ENCODE peak calls at places on chromosomes 16 and 17, in six cellular contexts. B, P, O, T, X and K are unnamed samples.

GRCh38 chr16:76653390-76654026 is 376.3 kb downstream of the CNTNAP4 start:
- DNase-seq in B (peak; percentile 4), P (no peak), O (no peak), T (no peak), X (peak; percentile 98), K (no peak)

GRCh38 chr16:2194852-2195315 is 1.5 kb downstream of the CASKIN1 start:
- DNase-seq in B (no peak), P (peak; percentile 44), O (no peak), T (no peak), X (no peak), K (no peak)

GRCh38 chr17:79633154-79633553 is 22.3 kb upstream of the RBFOX3 start:
- DNase-seq in B (no peak), P (no peak), O (no peak), T (no peak), X (no peak), K (no peak)

GRCh38 chr16:24771132-24771778 is 41.8 kb downstream of the TNRC6A start:
- DNase-seq in B (peak; percentile 37), P (peak; percentile 26), O (no peak), T (no peak), X (no peak), K (no peak)

GRCh38 chr17:80743181-80743771 is 198.6 kb downstream of the RPTOR start:
- DNase-seq in B (no peak), P (no peak), O (no peak), T (no peak), X (no peak), K (no peak)

GRCh38 chr16:78462261-78463208 is 363.1 kb downstream of the WWOX start:
- DNase-seq in B (no peak), P (no peak), O (no peak), T (no peak), X (peak; percentile 41), K (peak; percentile 24)

GRCh38 chr16:14572535-14572934 is 57.5 kb downstream of the PARN start:
- DNase-seq in B (no peak), P (no peak), O (no peak), T (no peak), X (no peak), K (no peak)

GRCh38 chr17:78357177-78357586 is 2.7 kb downstream of the SOCS3 start:
- DNase-seq in B (no peak), P (peak; percentile 94), O (no peak), T (peak; percentile 83), X (no peak), K (no peak)

GRCh38 chr17:559699-560378 is 154.8 kb downstream of the VPS53 start:
- DNase-seq in B (peak; percentile 32), P (peak; percentile 94), O (no peak), T (peak; percentile 63), X (no peak), K (no peak)

GRCh38 chr16:88686062-88686438 is 257 bp downstream of the SNAI3 start:
- DNase-seq in B (no peak), P (no peak), O (no peak), T (peak; percentile 57), X (no peak), K (no peak)

GRCh38 chr16:12349950-12350842 is 373.7 kb downstream of the SNX29 start:
- DNase-seq in B (no peak), P (no peak), O (no peak), T (no peak), X (no peak), K (no peak)

GRCh38 chr17:1323336-1323735 is 43.9 kb downstream of the TRARG1 start:
- DNase-seq in B (no peak), P (no peak), O (no peak), T (no peak), X (no peak), K (no peak)

GRCh38 chr16:25855818-25856217 is 164.1 kb downstream of the HS3ST4 start:
- DNase-seq in B (no peak), P (no peak), O (no peak), T (no peak), X (no peak), K (no peak)

GRCh38 chr16:10086620-10087019 is 95.6 kb downstream of the GRIN2A start:
- DNase-seq in B (no peak), P (no peak), O (no peak), T (peak; percentile 40), X (no peak), K (no peak)

GRCh38 chr17:17783121-17783824 is 53.5 kb downstream of the SREBF1 start:
- DNase-seq in B (no peak), P (peak; percentile 36), O (peak; percentile 20), T (peak; percentile 86), X (peak; percentile 66), K (peak; percentile 86)

GRCh38 chr17:77690271-77691161 is 268.0 kb upstream of the TNRC6C start:
- DNase-seq in B (no peak), P (no peak), O (no peak), T (no peak), X (no peak), K (no peak)

GRCh38 chr16:70432800-70433455 is 6.0 kb downstream of the ST3GAL2 start:
- DNase-seq in B (no peak), P (peak; percentile 73), O (no peak), T (peak; percentile 82), X (peak; percentile 56), K (peak; percentile 55)

GRCh38 chr17:7413346-7413985 is 5.8 kb downstream of the NLGN2 start:
- DNase-seq in B (no peak), P (peak; percentile 88), O (no peak), T (no peak), X (no peak), K (no peak)

GRCh38 chr17:61420128-61420527 is 20.5 kb downstream of the TBX2 start:
- DNase-seq in B (no peak), P (no peak), O (no peak), T (no peak), X (no peak), K (no peak)

GRCh38 chr17:63523256-63523869 is at the start of gene KCNH6:
- DNase-seq in B (no peak), P (no peak), O (no peak), T (peak; percentile 18), X (no peak), K (no peak)

GRCh38 chr17:16953347-16953746 is 18.6 kb downstream of the TNFRSF13B start:
- DNase-seq in B (no peak), P (no peak), O (no peak), T (no peak), X (no peak), K (no peak)

GRCh38 chr17:64773836-64774761 is 112.0 kb upstream of the SMURF2 start:
- DNase-seq in B (peak; percentile 18), P (peak; percentile 87), O (no peak), T (peak; percentile 64), X (no peak), K (no peak)

GRCh38 chr17:10149573-10150399 is 48.6 kb downstream of the GAS7 start:
- DNase-seq in B (no peak), P (peak; percentile 83), O (no peak), T (no peak), X (no peak), K (no peak)

GRCh38 chr16:1884889-1885288 is 12.9 kb upstream of the MEIOB start:
- DNase-seq in B (no peak), P (no peak), O (no peak), T (no peak), X (no peak), K (no peak)

GRCh38 chr17:27798376-27798775 is 2.0 kb downstream of the NOS2 start:
- DNase-seq in B (no peak), P (no peak), O (no peak), T (no peak), X (no peak), K (no peak)

GRCh38 chr17:2975469-2975958 is 87.9 kb downstream of the OR1D5 start:
- DNase-seq in B (no peak), P (peak; percentile 54), O (no peak), T (no peak), X (no peak), K (no peak)